ENCODE peak calls at places on chromosomes 13 and 19, in six cellular contexts. J is AG10803, B is left ventricle myocardium inferior, P is osteoblast, U is pancreas, W is MM.1S. H is an unnamed sample.

GRCh38 chr13:33662392-33662791 is 155.6 kb upstream of the RFC3 start:
- DNase-seq in J (no peak), B (no peak), P (no peak), U (no peak), W (no peak), H (no peak)

GRCh38 chr19:1577090-1577928 is 9.2 kb upstream of the MEX3D start:
- DNase-seq in J (no peak), B (peak), P (peak), U (no peak), W (no peak), H (no peak)

GRCh38 chr19:18306903-18307681 is 15.8 kb downstream of the LSM4 start:
- DNase-seq in J (no peak), B (no peak), P (peak), U (no peak), W (no peak), H (no peak)

GRCh38 chr19:39110263-39110967 is 15.2 kb upstream of the PAK4 start:
- DNase-seq in J (no peak), B (peak), P (peak), U (peak), W (peak), H (peak)

GRCh38 chr13:21674271-21675009 is 3.6 kb downstream of the FGF9 start:
- DNase-seq in J (no peak), B (peak), P (peak), U (peak), W (peak), H (no peak)

GRCh38 chr13:102354011-102354410 is 47.8 kb downstream of the FGF14 start:
- DNase-seq in J (no peak), B (no peak), P (no peak), U (no peak), W (no peak), H (no peak)

GRCh38 chr13:104043184-104043583 is 977.0 kb upstream of the SLC10A2 start:
- DNase-seq in J (no peak), B (no peak), P (no peak), U (no peak), W (no peak), H (no peak)

GRCh38 chr19:48873476-48874308 is 1.5 kb downstream of the PPP1R15A start:
- DNase-seq in J (peak), B (no peak), P (peak), U (no peak), W (no peak), H (no peak)

GRCh38 chr13:98890186-98890585 is 87.7 kb downstream of the DOCK9 start:
- DNase-seq in J (peak), B (no peak), P (peak), U (no peak), W (no peak), H (no peak)

DNA sequence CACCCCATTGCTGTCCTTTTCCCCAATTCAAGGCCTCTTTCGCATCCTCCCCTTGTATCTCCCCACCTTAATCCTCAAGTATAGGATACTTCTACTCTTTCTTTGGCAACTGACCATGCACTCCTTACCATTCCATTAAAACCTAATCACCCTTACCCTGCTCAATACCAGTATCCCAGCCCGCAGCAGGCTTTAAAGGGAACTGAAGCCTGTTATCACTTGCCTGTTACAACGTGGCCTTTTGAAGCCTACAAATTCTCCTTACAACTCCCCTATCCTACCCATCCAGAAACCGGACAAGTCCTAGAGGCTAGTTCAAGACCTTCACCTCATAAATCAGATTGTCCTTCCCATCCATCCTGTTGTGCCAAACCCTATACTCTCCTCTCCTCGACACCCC is 16.2 kb upstream of the OR10H1 start:
- DNase-seq in J (no peak), B (no peak), P (no peak), U (no peak), W (no peak), H (no peak)
- H3K4me3 ChIP-seq in J (no peak), B (no peak), P (no peak), U (no peak), W (no peak), H (no peak)

GRCh38 chr13:26053418-26053980 is 1.7 kb upstream of the SHISA2 start:
- DNase-seq in J (no peak), B (no peak), P (no peak), U (no peak), W (no peak), H (no peak)

GRCh38 chr13:26051231-26052135 is at the start of gene SHISA2:
- DNase-seq in J (peak), B (peak), P (peak), U (peak), W (peak), H (no peak)

GRCh38 chr13:26048745-26049144 is 3.1 kb downstream of the SHISA2 start:
- DNase-seq in J (no peak), B (no peak), P (no peak), U (no peak), W (no peak), H (no peak)

GRCh38 chr13:26052136-26052736 is 420 bp upstream of the SHISA2 start:
- DNase-seq in J (no peak), B (no peak), P (peak), U (no peak), W (no peak), H (no peak)

GRCh38 chr13:26050568-26051230 is 1.1 kb downstream of the SHISA2 start:
- DNase-seq in J (no peak), B (no peak), P (peak), U (peak), W (no peak), H (no peak)
- H3K4me3 ChIP-seq in J (no peak), B (peak), P (peak), U (peak), W (peak), H (peak)

GRCh38 chr19:35905178-35905727 is 2.8 kb downstream of the TYROBP start:
- DNase-seq in J (no peak), B (no peak), P (peak), U (no peak), W (no peak), H (no peak)

GRCh38 chr19:35903550-35904179 is 1.3 kb downstream of the HCST start:
- DNase-seq in J (peak), B (peak), P (peak), U (peak), W (peak), H (peak)

GRCh38 chr19:35902870-35903475 is 644 bp downstream of the HCST start:
- DNase-seq in J (no peak), B (no peak), P (no peak), U (no peak), W (no peak), H (no peak)

GRCh38 chr19:35901854-35902661 is at the start of gene HCST:
- DNase-seq in J (peak), B (no peak), P (peak), U (no peak), W (no peak), H (no peak)

GRCh38 chr19:35904312-35905068 is 2.2 kb downstream of the HCST start:
- DNase-seq in J (no peak), B (no peak), P (peak), U (no peak), W (no peak), H (no peak)
- H3K4me3 ChIP-seq in J (no peak), B (no peak), P (no peak), U (no peak), W (no peak), H (no peak)

DNA sequence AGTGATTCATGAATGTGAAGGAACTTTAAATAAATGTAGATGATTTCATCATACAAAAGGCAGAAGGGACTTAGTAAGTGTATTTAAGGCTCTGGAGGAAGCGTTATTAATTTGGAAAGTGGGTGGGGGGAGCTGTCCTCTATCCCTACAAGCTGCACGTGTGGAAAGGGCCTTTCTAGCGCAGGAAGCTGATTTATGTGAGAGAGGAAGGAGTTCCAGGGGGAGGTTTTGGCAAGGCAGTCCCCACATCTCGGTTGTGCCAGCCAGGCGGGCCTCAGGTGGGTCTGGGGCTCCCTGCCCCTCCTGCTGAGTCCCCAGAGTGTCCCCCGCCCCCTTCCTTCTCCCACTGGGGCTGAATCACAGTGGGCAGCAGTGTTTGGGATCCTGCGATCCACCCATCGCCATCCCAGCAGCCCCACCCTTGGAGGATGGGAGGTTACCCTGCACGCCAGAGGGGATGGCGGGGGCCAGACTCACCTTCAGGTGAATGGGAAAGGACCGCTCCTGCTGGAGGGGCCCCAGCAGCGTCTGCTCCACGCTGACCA is 709 bp downstream of the DLEU7 start:
- DNase-seq in J (no peak), B (no peak), P (peak), U (no peak), W (no peak), H (no peak)
- H3K4me3 ChIP-seq in J (no peak), B (peak), P (peak), U (peak), W (no peak), H (no peak)

H was measured in right atrium auricular region.